ENCODE peak calls at places on chromosomes 1 and 21, in five cellular contexts. S is epithelial cell of proximal tubule, A is mesendoderm, N is stomach, B is fibroblast of pulmonary artery. F is an unnamed sample.

GRCh38 chr1:119827010-119827409 is 15.8 kb upstream of the REG4 start:
- DNase-seq in S (no peak), A (peak), N (no peak), B (no peak), F (no peak)

GRCh38 chr1:2817784-2818564 is 16.5 kb upstream of the TTC34 start:
- DNase-seq in S (no peak), A (no peak), N (no peak), B (no peak), F (no peak)

GRCh38 chr1:85495556-85495955 is 30.6 kb upstream of the DDAH1 start:
- DNase-seq in S (no peak), A (peak), N (peak), B (peak), F (no peak)

GRCh38 chr21:29436143-29436542 is 137.4 kb downstream of the BACH1 start:
- DNase-seq in S (no peak), A (no peak), N (no peak), B (peak), F (peak)

GRCh38 chr1:156826596-156826995 is 9.9 kb upstream of the SH2D2A start:
- DNase-seq in S (no peak), A (no peak), N (no peak), B (peak), F (no peak)

GRCh38 chr1:94971491-94971924 is 44.6 kb upstream of the CNN3 start:
- DNase-seq in S (no peak), A (no peak), N (no peak), B (no peak), F (no peak)

GRCh38 chr1:228944991-228945390 is 209.7 kb downstream of the RHOU start:
- DNase-seq in S (no peak), A (no peak), N (no peak), B (peak), F (no peak)

GRCh38 chr1:234611153-234611798 is 1.3 kb upstream of the IRF2BP2 start:
- DNase-seq in S (no peak), A (peak), N (no peak), B (peak), F (peak)

GRCh38 chr1:230427981-230428380 is 1.8 kb upstream of the PGBD5 start:
- DNase-seq in S (no peak), A (peak), N (no peak), B (no peak), F (no peak)

GRCh38 chr1:31027693-31028526 is 37.6 kb downstream of the PUM1 start:
- DNase-seq in S (no peak), A (no peak), N (no peak), B (peak), F (no peak)

GRCh38 chr1:44672254-44672955 is 1.9 kb downstream of the TMEM53 start:
- DNase-seq in S (no peak), A (peak), N (no peak), B (peak), F (no peak)

GRCh38 chr1:170240409-170240808 is 94.7 kb downstream of the NTMT2 start:
- DNase-seq in S (no peak), A (no peak), N (no peak), B (no peak), F (no peak)

GRCh38 chr1:2526824-2527552 is 592 bp upstream of the PANK4 start:
- DNase-seq in S (no peak), A (peak), N (no peak), B (peak), F (peak)

GRCh38 chr1:60895167-60896124 is 186.9 kb upstream of the NFIA start:
- DNase-seq in S (no peak), A (no peak), N (no peak), B (peak), F (no peak)

GRCh38 chr1:232183802-232184201 is 446.1 kb downstream of the SIPA1L2 start:
- DNase-seq in S (no peak), A (peak), N (no peak), B (no peak), F (no peak)

GRCh38 chr21:43645414-43645891 is 13.8 kb downstream of the HSF2BP start:
- DNase-seq in S (no peak), A (peak), N (peak), B (peak), F (no peak)

GRCh38 chr21:43644609-43645008 is 14.7 kb downstream of the HSF2BP start:
- DNase-seq in S (no peak), A (no peak), N (no peak), B (peak), F (no peak)

GRCh38 chr21:43645987-43646386 is 13.3 kb downstream of the HSF2BP start:
- DNase-seq in S (no peak), A (no peak), N (no peak), B (no peak), F (no peak)

GRCh38 chr21:43648171-43648570 is 11.1 kb downstream of the HSF2BP start:
- DNase-seq in S (no peak), A (no peak), N (no peak), B (no peak), F (no peak)

GRCh38 chr21:43646550-43647260 is 12.6 kb downstream of the HSF2BP start:
- DNase-seq in S (peak), A (peak), N (peak), B (peak), F (peak)
- H3K4me3 ChIP-seq in S (no peak), A (no peak), N (no peak), B (no peak), F (no peak)

DNA sequence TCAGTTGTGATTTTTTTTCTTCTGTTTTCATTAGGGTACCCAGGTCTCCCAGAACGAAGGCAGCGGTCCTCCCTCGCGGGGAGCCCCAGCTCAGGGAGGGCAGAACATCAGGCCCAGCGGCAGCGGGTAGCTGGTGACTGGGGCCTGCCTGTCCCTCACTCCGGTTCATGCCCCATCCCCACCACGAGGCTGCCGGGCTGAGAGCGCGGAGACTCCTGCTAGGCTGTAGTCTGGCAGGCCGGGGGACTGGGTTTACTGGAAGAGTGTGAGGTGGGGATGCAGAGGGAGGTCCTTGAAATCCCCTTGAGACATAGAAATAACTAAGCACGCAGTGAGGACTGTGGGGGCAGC is 10.5 kb downstream of the BRINP2 start:
- DNase-seq in S (no peak), A (peak), N (no peak), B (no peak), F (no peak)
- H3K4me3 ChIP-seq in S (peak), A (no peak), N (peak), B (no peak), F (no peak)

DNA sequence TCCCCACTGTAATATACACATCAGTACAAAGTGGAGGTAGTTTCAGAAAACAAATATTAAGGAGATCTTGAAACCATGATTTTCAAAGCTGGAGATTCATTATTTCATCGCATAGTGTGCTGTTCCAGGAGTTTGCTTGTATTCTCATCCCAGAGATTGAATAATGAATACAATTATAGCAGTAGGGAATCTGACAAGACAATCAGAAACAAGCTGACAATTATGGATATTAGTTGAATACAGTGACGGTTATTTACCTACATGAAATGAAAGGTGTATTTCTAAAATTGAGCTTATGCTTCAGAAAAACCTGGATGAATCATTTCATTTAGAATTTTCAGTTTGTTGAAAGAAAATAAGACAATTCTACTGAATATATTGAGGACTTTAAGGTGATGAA is 2119.0 kb downstream of the MRPL39 start:
- DNase-seq in S (no peak), A (no peak), N (no peak), B (no peak), F (no peak)
- H3K4me3 ChIP-seq in S (no peak), A (no peak), N (no peak), B (no peak), F (no peak)

GRCh38 chr1:184945678-184946412 is 28.5 kb downstream of the NIBAN1 start:
- DNase-seq in S (no peak), A (no peak), N (no peak), B (peak), F (no peak)

GRCh38 chr1:184943998-184944397 is 30.3 kb downstream of the NIBAN1 start:
- DNase-seq in S (no peak), A (no peak), N (no peak), B (no peak), F (no peak)

GRCh38 chr1:184945034-184945433 is 29.3 kb downstream of the NIBAN1 start:
- DNase-seq in S (no peak), A (no peak), N (no peak), B (peak), F (no peak)

GRCh38 chr1:184950209-184950608 is 24.1 kb downstream of the NIBAN1 start:
- DNase-seq in S (no peak), A (no peak), N (no peak), B (no peak), F (no peak)

GRCh38 chr1:184947497-184948256 is 26.6 kb downstream of the NIBAN1 start:
- DNase-seq in S (no peak), A (no peak), N (no peak), B (no peak), F (no peak)
- H3K4me3 ChIP-seq in S (no peak), A (no peak), N (no peak), B (no peak), F (no peak)

GRCh38 chr1:159944623-159945455 is 574 bp downstream of the IGSF9 start:
- DNase-seq in S (no peak), A (no peak), N (no peak), B (peak), F (no peak)
- H3K4me3 ChIP-seq in S (no peak), A (peak), N (peak), B (peak), F (peak)